ENCODE peak calls at places on chromosomes 12 and 14, in eight cellular contexts. V is upper lobe of right lung, J is IMR-90, G is WERI-Rb-1, Q is colonic mucosa, X is brain microvascular endothelial cell, M is cardiac muscle cell, U is endothelial cell of umbilical vein. L is an unnamed sample.

GRCh38 chr12:71626098-71626497 is 37.5 kb downstream of the ZFC3H1 start:
- DNase-seq in V (no peak), J (no peak), G (no peak), Q (no peak), X (no peak), M (peak; percentile 31), U (peak; percentile 61), L (no peak)

GRCh38 chr12:113235976-113236375 is 14.7 kb downstream of the TPCN1 start:
- DNase-seq in V (no peak), J (no peak), G (no peak), Q (no peak), X (no peak), M (no peak), U (no peak), L (no peak)

GRCh38 chr12:95998611-95999300 is 2.6 kb upstream of the HAL start:
- DNase-seq in V (no peak), J (peak; percentile 61), G (peak; percentile 53), Q (peak; percentile 48), X (peak; percentile 39), M (peak; percentile 74), U (peak; percentile 68), L (no peak)

GRCh38 chr14:59918824-59919581 is 941 bp upstream of the LRRC9 start:
- DNase-seq in V (no peak), J (peak; percentile 18), G (peak; percentile 37), Q (no peak), X (peak; percentile 36), M (peak; percentile 55), U (peak; percentile 38), L (no peak)

GRCh38 chr14:50191499-50191898 is 39.9 kb downstream of the SOS2 start:
- DNase-seq in V (no peak), J (no peak), G (no peak), Q (no peak), X (no peak), M (no peak), U (no peak), L (no peak)

GRCh38 chr12:4293299-4293941 is 19.9 kb downstream of the CCND2 start:
- DNase-seq in V (no peak), J (no peak), G (no peak), Q (no peak), X (no peak), M (no peak), U (no peak), L (no peak)

GRCh38 chr12:29782821-29783772 is 645 bp downstream of the TMTC1 start:
- DNase-seq in V (peak; percentile 72), J (peak; percentile 31), G (peak; percentile 30), Q (peak; percentile 18), X (no peak), M (peak; percentile 63), U (peak; percentile 49), L (peak; percentile 84)

GRCh38 chr14:53954551-53955233 is 1.9 kb downstream of the BMP4 start:
- DNase-seq in V (peak; percentile 69), J (peak; percentile 36), G (no peak), Q (peak; percentile 34), X (peak; percentile 10), M (peak; percentile 31), U (peak; percentile 58), L (no peak)

GRCh38 chr12:52442600-52443061 is 8.5 kb upstream of the KRT75 start:
- DNase-seq in V (no peak), J (peak; percentile 74), G (no peak), Q (no peak), X (peak; percentile 42), M (peak; percentile 97), U (no peak), L (no peak)

GRCh38 chr12:88505696-88506095 is 74.6 kb downstream of the KITLG start:
- DNase-seq in V (no peak), J (peak; percentile 17), G (no peak), Q (no peak), X (no peak), M (no peak), U (no peak), L (no peak)

GRCh38 chr12:109961612-109962011 is 34.6 kb downstream of the GIT2 start:
- DNase-seq in V (no peak), J (no peak), G (no peak), Q (no peak), X (no peak), M (no peak), U (no peak), L (no peak)

GRCh38 chr14:85191986-85192385 is 338.0 kb upstream of the FLRT2 start:
- DNase-seq in V (no peak), J (no peak), G (no peak), Q (no peak), X (no peak), M (no peak), U (no peak), L (no peak)

DNA sequence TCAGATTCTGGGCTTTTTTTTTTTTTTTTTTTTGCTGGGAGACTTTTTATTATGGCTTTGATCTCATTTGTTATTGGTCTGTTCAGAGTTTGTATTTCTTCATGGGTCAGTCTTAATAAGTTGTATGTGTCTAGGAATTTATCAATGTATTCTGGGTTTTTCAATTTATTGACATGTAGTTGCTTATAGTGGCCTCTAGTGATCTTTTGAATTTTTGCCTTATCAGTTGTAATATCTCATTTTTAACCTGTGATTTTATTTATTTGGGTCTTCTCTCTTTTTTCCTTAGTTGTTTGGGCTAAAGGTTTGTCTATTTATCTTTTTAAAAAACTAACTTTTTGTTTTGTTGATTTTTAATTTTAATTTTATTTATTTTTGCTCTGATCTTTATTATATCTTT is 45.5 kb downstream of the NAA30 start:
- DNase-seq in V (no peak), J (no peak), G (no peak), Q (no peak), X (no peak), M (no peak), U (no peak), L (no peak)
- TF ChIP-seq CTCF in V (no peak), J (no peak), G (no peak), Q (no peak), X (no peak), M (no peak), U (no peak), L (no peak)

DNA sequence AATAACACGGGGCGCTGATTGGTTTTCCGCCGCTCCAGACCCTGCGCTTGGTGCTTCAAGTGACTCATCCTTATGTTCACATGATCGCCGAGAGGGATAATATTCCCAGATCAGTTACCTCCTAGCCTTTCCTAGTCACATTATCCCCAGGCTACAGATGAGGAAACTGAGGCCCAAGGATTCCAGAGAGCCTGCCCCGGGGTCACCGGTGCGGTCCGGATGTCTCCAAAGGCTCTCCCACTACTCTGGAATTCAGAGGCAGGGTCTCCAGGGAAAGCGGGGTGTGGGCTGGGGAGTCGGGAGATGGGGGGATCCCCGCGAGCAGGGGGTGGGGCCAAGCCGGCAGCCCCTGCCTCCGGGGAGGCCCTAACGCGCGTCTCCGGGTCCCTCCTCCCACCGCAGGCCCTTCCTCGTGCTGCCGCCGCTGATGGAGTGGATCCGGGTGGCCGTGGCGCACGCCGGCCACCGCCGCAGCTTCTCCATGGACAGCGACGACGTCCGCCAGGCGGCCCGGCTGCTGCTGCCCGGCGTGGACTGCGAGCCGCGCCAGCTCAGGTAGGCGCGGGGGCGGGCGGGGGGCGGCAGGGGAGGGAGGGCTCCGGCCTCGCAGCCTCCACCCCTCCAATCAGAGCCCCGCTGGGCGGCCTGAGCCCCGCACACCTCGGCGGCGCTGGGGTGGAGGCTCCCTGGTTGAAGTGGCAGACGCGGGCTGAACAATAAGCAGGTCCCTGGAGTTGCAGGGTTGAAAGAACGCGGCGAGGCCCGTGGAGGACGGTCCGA is 104.7 kb upstream of the PWP1 start:
- DNase-seq in V (no peak), J (no peak), G (no peak), Q (no peak), X (no peak), M (no peak), U (no peak), L (no peak)
- H3K4me3 ChIP-seq in V (no peak overlapping the region), J (peak overlapping the region; percentile 22), G (no peak overlapping the region), Q (no peak overlapping the region), X (peak overlapping the region; percentile 38), M (peak overlapping the region; percentile 11), U (no peak overlapping the region), L (peak overlapping the region; percentile 50)

GRCh38 chr12:44286821-44287220 is 450.9 kb downstream of the TMEM117 start:
- DNase-seq in V (no peak), J (no peak), G (no peak), Q (no peak), X (no peak), M (no peak), U (no peak), L (no peak)
- H3K27ac ChIP-seq in V (no peak overlapping the region), J (no peak overlapping the region), G (no peak overlapping the region), Q (no peak overlapping the region), X (no peak overlapping the region), M (no peak overlapping the region), U (no peak overlapping the region), L (no peak overlapping the region)

GRCh38 chr12:42588981-42589464 is 523 bp downstream of the PRICKLE1 start:
- DNase-seq in V (peak; percentile 73), J (peak; percentile 38), G (peak; percentile 61), Q (no peak), X (peak; percentile 22), M (peak; percentile 51), U (peak; percentile 55), L (peak; percentile 74)

GRCh38 chr12:42588308-42588836 is 1.2 kb downstream of the PRICKLE1 start:
- DNase-seq in V (no peak), J (peak; percentile 34), G (no peak), Q (no peak), X (no peak), M (peak; percentile 33), U (peak; percentile 48), L (no peak)

GRCh38 chr12:42587564-42588307 is 1.8 kb downstream of the PRICKLE1 start:
- DNase-seq in V (no peak), J (peak; percentile 16), G (no peak), Q (no peak), X (no peak), M (peak; percentile 36), U (peak; percentile 56), L (no peak)

GRCh38 chr12:42589465-42590323 is at the start of gene PRICKLE1:
- DNase-seq in V (peak; percentile 75), J (peak; percentile 60), G (peak; percentile 39), Q (no peak), X (peak; percentile 22), M (peak; percentile 72), U (peak; percentile 69), L (peak; percentile 77)

GRCh38 chr12:42590324-42590934 is 883 bp upstream of the PRICKLE1 start:
- DNase-seq in V (no peak), J (no peak), G (peak; percentile 50), Q (peak; percentile 25), X (no peak), M (peak; percentile 37), U (peak; percentile 61), L (no peak)
- TF ChIP-seq CTCF in V (no peak), J (no peak), G (peak; percentile 12), Q (no peak), X (peak; percentile 17), M (no peak), U (no peak), L (no peak)